ENCODE peak calls at places on chromosome 14, in eight cellular contexts. D is foreskin keratinocyte, O is coronary artery, V is prostate gland, K is nephron progenitor cell, T is AG10803, Q is transverse colon, Y is fibroblast of pulmonary artery. C is an unnamed sample.

GRCh38 chr14:29216774-29217232 is 450.2 kb downstream of the FOXG1 start:
- DNase-seq in Q (no peak), K (no peak), O (no peak), V (no peak), T (no peak), Y (no peak), D (peak), C (no peak)

GRCh38 chr14:105142651-105143450 is 25.7 kb downstream of the JAG2 start:
- DNase-seq in O (no peak), K (no peak), Y (no peak), V (no peak), T (no peak), D (no peak), Q (peak), C (no peak)

GRCh38 chr14:59093889-59094288 is 94.6 kb upstream of the DAAM1 start:
- DNase-seq in Q (no peak), D (no peak), O (no peak), K (no peak), V (no peak), Y (no peak), T (peak), C (no peak)

GRCh38 chr14:105894125-105894977 is 368.0 kb downstream of the TMEM121 start:
- DNase-seq in Y (no peak), K (no peak), T (no peak), V (no peak), Q (peak), D (no peak), O (peak), C (no peak)

GRCh38 chr14:67964391-67964812 is 144.8 kb downstream of the RAD51B start:
- DNase-seq in O (no peak), V (peak), Y (peak), D (peak), T (peak), K (no peak), Q (no peak), C (no peak)

GRCh38 chr14:71555654-71556559 is 376.3 kb upstream of the RGS6 start:
- DNase-seq in O (no peak), V (no peak), Y (peak), K (no peak), T (peak), D (peak), Q (peak), C (no peak)

GRCh38 chr14:22976620-22977433 is 5.5 kb downstream of the AJUBA start:
- DNase-seq in T (peak), Y (peak), Q (peak), O (no peak), V (no peak), D (no peak), K (no peak), C (no peak)

GRCh38 chr14:78637489-78637888 is 467.3 kb downstream of the NRXN3 start:
- DNase-seq in K (no peak), Q (no peak), Y (no peak), D (no peak), O (no peak), T (no peak), V (no peak), C (no peak)

GRCh38 chr14:26870722-26871121 is 272.9 kb upstream of the NOVA1 start:
- DNase-seq in V (no peak), Q (no peak), O (no peak), D (no peak), Y (no peak), T (no peak), K (no peak), C (no peak)

GRCh38 chr14:71556730-71557129 is 375.5 kb upstream of the RGS6 start:
- DNase-seq in T (no peak), D (no peak), Y (no peak), Q (no peak), O (no peak), K (no peak), V (no peak), C (no peak)

GRCh38 chr14:70919774-70920173 is 12.5 kb downstream of the PCNX1 start:
- DNase-seq in O (no peak), Q (no peak), T (no peak), Y (peak), V (no peak), D (no peak), K (no peak), C (no peak)

GRCh38 chr14:22040781-22041125 is 367.1 kb upstream of the OR4E1 start:
- DNase-seq in Q (no peak), T (no peak), O (no peak), Y (no peak), K (no peak), V (no peak), D (no peak), C (no peak)

GRCh38 chr14:60722163-60722835 is 1.9 kb downstream of the SIX4 start:
- DNase-seq in K (peak), Y (peak), T (peak), Q (peak), V (peak), O (no peak), D (peak), C (no peak)

GRCh38 chr14:68762944-68763831 is 29.7 kb downstream of the ZFP36L1 start:
- DNase-seq in Y (peak), D (no peak), K (peak), O (no peak), Q (no peak), V (no peak), T (peak), C (no peak)

GRCh38 chr14:73717998-73718741 is 4.0 kb upstream of the PNMA1 start:
- DNase-seq in Y (no peak), K (peak), O (peak), D (no peak), Q (peak), T (no peak), V (peak), C (no peak)

GRCh38 chr14:102079700-102079979 is 7.2 kb downstream of the HSP90AA1 start:
- DNase-seq in Y (no peak), D (no peak), Q (no peak), T (no peak), K (no peak), V (no peak), O (no peak), C (no peak)

GRCh38 chr14:32933623-32933942 is 5.1 kb upstream of the NPAS3 start:
- DNase-seq in K (no peak), Y (peak), V (no peak), T (peak), Q (no peak), O (no peak), D (no peak), C (no peak)

GRCh38 chr14:75959031-75959430 is 22.8 kb downstream of the TGFB3 start:
- DNase-seq in K (no peak), Y (no peak), Q (no peak), V (no peak), T (no peak), O (no peak), D (no peak), C (no peak)

GRCh38 chr14:20632448-20632830 is 9.1 kb downstream of the OR6S1 start:
- DNase-seq in O (no peak), D (no peak), K (no peak), Y (no peak), Q (no peak), T (no peak), V (no peak), C (no peak)

GRCh38 chr14:43687866-43688265 is 819.2 kb downstream of the FSCB start:
- DNase-seq in O (no peak), K (no peak), Y (peak), V (no peak), T (peak), Q (no peak), D (peak), C (peak)

GRCh38 chr14:90810808-90811207 is 5.4 kb downstream of the TTC7B start:
- DNase-seq in D (no peak), T (no peak), O (no peak), K (no peak), Y (no peak), Q (no peak), V (no peak), C (no peak)

GRCh38 chr14:89060191-89060590 is 235.7 kb downstream of the TTC8 start:
- DNase-seq in Q (no peak), K (no peak), D (no peak), T (peak), Y (peak), O (no peak), V (no peak), C (no peak)

GRCh38 chr14:104555621-104556255 is 23.8 kb upstream of the C14orf180 start:
- DNase-seq in K (no peak), D (no peak), O (no peak), T (no peak), Y (no peak), V (no peak), Q (no peak), C (no peak)

GRCh38 chr14:31283568-31284252 is 76.1 kb upstream of the HECTD1 start:
- DNase-seq in D (no peak), K (no peak), O (no peak), V (no peak), T (no peak), Y (no peak), Q (no peak), C (no peak)

GRCh38 chr14:76778546-76779215 is 17.4 kb downstream of the VASH1 start:
- DNase-seq in Q (no peak), T (no peak), V (no peak), D (no peak), O (no peak), Y (no peak), K (no peak), C (no peak)

GRCh38 chr14:75229576-75229922 is 49.1 kb upstream of the FOS start:
- DNase-seq in K (no peak), D (peak), T (no peak), Q (peak), V (no peak), O (no peak), Y (no peak), C (no peak)

GRCh38 chr14:23245282-23245681 is 7.5 kb downstream of the RNF212B start:
- DNase-seq in T (no peak), Q (no peak), O (no peak), K (no peak), V (no peak), D (no peak), Y (no peak), C (peak)

GRCh38 chr14:23562822-23563472 is 4.6 kb downstream of the AP1G2 start:
- DNase-seq in K (peak), Q (peak), T (peak), O (no peak), V (no peak), Y (peak), D (no peak), C (no peak)

GRCh38 chr14:20610002-20610765 is 19.0 kb upstream of the RNASE12 start:
- DNase-seq in Y (peak), D (peak), K (peak), O (no peak), Q (peak), T (peak), V (peak), C (no peak)

GRCh38 chr14:104586832-104587620 is 7.5 kb downstream of the C14orf180 start:
- DNase-seq in V (no peak), K (no peak), O (peak), D (no peak), T (peak), Y (no peak), Q (no peak), C (no peak)

GRCh38 chr14:61609885-61610284 is 85.4 kb upstream of the HIF1A start:
- DNase-seq in Y (peak), Q (no peak), V (no peak), O (no peak), T (peak), D (no peak), K (no peak), C (no peak)

GRCh38 chr14:50013198-50013918 is 103.0 kb downstream of the VCPKMT start:
- DNase-seq in K (no peak), Q (no peak), V (peak), T (no peak), O (no peak), Y (no peak), D (peak), C (no peak)

GRCh38 chr14:60188115-60188514 is 22.9 kb upstream of the DHRS7 start:
- DNase-seq in D (no peak), T (no peak), Q (no peak), V (no peak), K (no peak), O (no peak), Y (peak), C (no peak)

GRCh38 chr14:41607119-41607785 is 576 bp downstream of the LRFN5 start:
- DNase-seq in Q (no peak), V (no peak), Y (no peak), K (peak), O (no peak), T (peak), D (no peak), C (no peak)

GRCh38 chr14:72921396-72921795 is 4.9 kb upstream of the DCAF4 start:
- DNase-seq in V (no peak), Q (no peak), K (no peak), O (no peak), Y (no peak), D (no peak), T (no peak), C (no peak)

GRCh38 chr14:95173518-95173917 is 16.2 kb upstream of the DICER1 start:
- DNase-seq in T (no peak), Y (no peak), K (no peak), V (no peak), O (peak), Q (no peak), D (no peak), C (no peak)

GRCh38 chr14:95174184-95174804 is 17.0 kb upstream of the DICER1 start:
- DNase-seq in O (peak), D (no peak), K (no peak), V (no peak), Y (peak), Q (no peak), T (peak), C (no peak)
- TF ChIP-seq CTCF in O (no peak), D (peak), K (no peak), V (no peak), Y (peak), Q (no peak), T (peak), C (no peak)

GRCh38 chr14:53567236-53567785 is 389.3 kb downstream of the BMP4 start:
- DNase-seq in K (no peak), Q (no peak), D (no peak), O (no peak), Y (no peak), V (no peak), T (no peak), C (no peak)
- TF ChIP-seq CTCF in K (no peak), Q (no peak), D (no peak), O (no peak), Y (no peak), V (no peak), T (no peak), C (no peak)

DNA sequence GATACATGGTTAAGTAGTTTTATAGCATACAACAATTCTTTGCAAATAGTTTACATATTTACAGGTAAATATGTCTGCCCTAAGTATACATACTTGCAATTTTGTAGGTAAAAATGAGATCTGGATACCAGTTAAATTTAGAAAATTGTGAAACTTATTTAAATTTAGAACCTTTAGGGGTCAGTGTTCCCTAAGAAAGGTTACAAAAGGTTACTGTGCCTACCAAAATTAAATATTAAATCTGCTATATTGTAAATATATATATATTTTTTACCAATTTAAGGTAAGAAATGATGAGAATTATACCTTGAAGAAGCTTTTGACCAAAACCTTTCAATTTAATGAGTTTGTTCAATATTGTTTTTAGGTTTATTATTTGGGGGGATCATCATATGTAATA is 54.0 kb downstream of the MIPOL1 start:
- DNase-seq in Q (no peak), T (no peak), V (no peak), Y (no peak), O (no peak), K (no peak), D (no peak), C (no peak)
- TF ChIP-seq CTCF in Q (peak), T (no peak), V (peak), Y (no peak), O (no peak), K (no peak), D (peak), C (no peak)

GRCh38 chr14:63544641-63545234 is 1.6 kb upstream of the PPP2R5E start:
- DNase-seq in T (peak), V (no peak), K (no peak), Y (peak), O (no peak), Q (no peak), D (no peak), C (no peak)

GRCh38 chr14:63545431-63545830 is 2.3 kb upstream of the PPP2R5E start:
- DNase-seq in O (no peak), V (no peak), D (no peak), T (no peak), Y (no peak), Q (no peak), K (no peak), C (no peak)

GRCh38 chr14:63542231-63542999 is 762 bp downstream of the PPP2R5E start:
- DNase-seq in V (peak), T (peak), Q (peak), Y (no peak), D (no peak), K (peak), O (no peak), C (no peak)

GRCh38 chr14:63543826-63544320 is 696 bp upstream of the PPP2R5E start:
- DNase-seq in Q (no peak), D (no peak), V (peak), T (no peak), O (no peak), Y (no peak), K (no peak), C (no peak)

GRCh38 chr14:63543000-63543825 is at the start of gene PPP2R5E:
- DNase-seq in D (peak), V (peak), K (peak), Y (peak), T (peak), Q (peak), O (peak), C (peak)
- TF ChIP-seq CTCF in D (no peak), V (no peak), K (no peak), Y (no peak), T (no peak), Q (no peak), O (no peak), C (no peak)

GRCh38 chr14:36241183-36241582 is 64.7 kb upstream of the PTCSC3 start:
- DNase-seq in Y (peak), V (no peak), D (no peak), Q (no peak), K (no peak), O (no peak), T (no peak), C (no peak)
- TF ChIP-seq CTCF in Y (peak), V (no peak), D (peak), Q (no peak), K (no peak), O (no peak), T (no peak), C (no peak)

GRCh38 chr14:51240804-51241380 is 845 bp downstream of the TMX1 start:
- DNase-seq in V (no peak), Q (no peak), T (no peak), D (no peak), Y (no peak), K (no peak), O (no peak), C (no peak)

GRCh38 chr14:51239813-51240803 is at the start of gene TMX1:
- DNase-seq in O (peak), T (peak), K (peak), Q (peak), V (peak), Y (peak), D (peak), C (peak)

GRCh38 chr14:51244591-51244990 is 4.5 kb downstream of the TMX1 start:
- DNase-seq in Y (no peak), D (no peak), Q (no peak), T (no peak), O (no peak), V (no peak), K (no peak), C (no peak)

GRCh38 chr14:51246032-51246431 is 6.0 kb downstream of the TMX1 start:
- DNase-seq in K (no peak), O (no peak), Q (no peak), D (no peak), Y (no peak), T (no peak), V (no peak), C (no peak)

GRCh38 chr14:51242545-51243490 is 2.8 kb downstream of the TMX1 start:
- DNase-seq in Q (no peak), K (peak), O (no peak), Y (no peak), D (no peak), V (no peak), T (no peak), C (no peak)
- TF ChIP-seq CTCF in Q (no peak), K (no peak), O (no peak), Y (no peak), D (peak), V (no peak), T (no peak), C (peak)

C was measured in kidney epithelial cell.